ENCODE peak calls at places on chromosomes 7 and 10, in ten cellular contexts. Q is transverse colon, H is cardiac fibroblast, F is cardiac muscle cell, S is colonic mucosa, G is astrocyte of the spinal cord, P is ovary, L is tibial artery, D is heart right ventricle, M is SJSA1. C is an unnamed sample.

GRCh38 chr7:105296491-105296890 is 92.2 kb downstream of the SRPK2 start:
- DNase-seq in Q (no peak), H (peak), F (no peak), S (no peak), G (no peak), P (no peak), L (no peak), D (no peak), M (no peak), C (no peak)

GRCh38 chr7:92875719-92876118 is 39.3 kb upstream of the CDK6 start:
- DNase-seq in Q (no peak), H (peak), F (no peak), S (no peak), G (peak), P (no peak), L (no peak), D (no peak), M (no peak), C (peak)

GRCh38 chr10:127524229-127524628 is 24.9 kb upstream of the NPS start:
- DNase-seq in Q (no peak), H (no peak), F (no peak), S (no peak), G (no peak), P (no peak), L (no peak), D (no peak), M (no peak), C (no peak)

GRCh38 chr7:117837841-117838240 is 35.4 kb downstream of the CTTNBP2 start:
- DNase-seq in Q (no peak), H (no peak), F (no peak), S (no peak), G (no peak), P (no peak), L (no peak), D (no peak), M (no peak), C (no peak)

GRCh38 chr10:48751730-48752129 is 67.1 kb downstream of the WDFY4 start:
- DNase-seq in Q (no peak), H (no peak), F (no peak), S (no peak), G (no peak), P (no peak), L (no peak), D (no peak), M (no peak), C (no peak)

GRCh38 chr10:50540069-50540825 is 83.5 kb downstream of the SGMS1 start:
- DNase-seq in Q (no peak), H (peak), F (no peak), S (no peak), G (no peak), P (no peak), L (no peak), D (no peak), M (no peak), C (no peak)

GRCh38 chr10:83606275-83606674 is 533.0 kb upstream of the GHITM start:
- DNase-seq in Q (no peak), H (no peak), F (peak), S (no peak), G (peak), P (no peak), L (no peak), D (no peak), M (no peak), C (no peak)

GRCh38 chr10:129914153-129914855 is 49.8 kb downstream of the EBF3 start:
- DNase-seq in Q (no peak), H (no peak), F (no peak), S (no peak), G (no peak), P (no peak), L (no peak), D (no peak), M (no peak), C (no peak)

GRCh38 chr10:86205761-86206145 is 160.8 kb downstream of the GRID1 start:
- DNase-seq in Q (no peak), H (no peak), F (no peak), S (no peak), G (no peak), P (no peak), L (no peak), D (no peak), M (no peak), C (no peak)

GRCh38 chr10:7412482-7413251 is 1.8 kb upstream of the SFMBT2 start:
- DNase-seq in Q (peak), H (no peak), F (peak), S (peak), G (no peak), P (peak), L (no peak), D (peak), M (no peak), C (no peak)

GRCh38 chr7:111730476-111731300 is 168.4 kb upstream of the IMMP2L start:
- DNase-seq in Q (no peak), H (peak), F (peak), S (no peak), G (no peak), P (no peak), L (no peak), D (no peak), M (peak), C (no peak)

GRCh38 chr10:62433181-62433692 is 59.1 kb downstream of the ZNF365 start:
- DNase-seq in Q (no peak), H (peak), F (no peak), S (no peak), G (peak), P (peak), L (peak), D (peak), M (peak), C (peak)

GRCh38 chr10:7471720-7472367 is 61.0 kb upstream of the SFMBT2 start:
- DNase-seq in Q (peak), H (no peak), F (no peak), S (peak), G (no peak), P (no peak), L (no peak), D (no peak), M (no peak), C (no peak)

GRCh38 chr7:137539111-137539715 is 195.7 kb upstream of the PTN start:
- DNase-seq in Q (no peak), H (peak), F (no peak), S (no peak), G (peak), P (no peak), L (no peak), D (no peak), M (peak), C (no peak)

GRCh38 chr7:99579956-99580777 is 17.9 kb upstream of the TMEM225B start:
- DNase-seq in Q (peak), H (peak), F (peak), S (peak), G (peak), P (peak), L (no peak), D (peak), M (peak), C (peak)

GRCh38 chr10:127832456-127832855 is 60.3 kb downstream of the CLRN3 start:
- DNase-seq in Q (no peak), H (no peak), F (no peak), S (no peak), G (no peak), P (peak), L (no peak), D (no peak), M (no peak), C (no peak)

GRCh38 chr10:95413608-95414007 is 122.8 kb upstream of the PDLIM1 start:
- DNase-seq in Q (no peak), H (no peak), F (no peak), S (no peak), G (no peak), P (no peak), L (no peak), D (peak), M (no peak), C (no peak)

GRCh38 chr10:102132193-102132562 is 662 bp upstream of the PPRC1 start:
- DNase-seq in Q (no peak), H (no peak), F (no peak), S (no peak), G (no peak), P (no peak), L (no peak), D (no peak), M (no peak), C (no peak)
- H3K4me3 ChIP-seq in Q (no peak), H (no peak), F (peak), S (peak), G (peak), P (peak), L (peak), D (peak), M (peak), C (peak)

DNA sequence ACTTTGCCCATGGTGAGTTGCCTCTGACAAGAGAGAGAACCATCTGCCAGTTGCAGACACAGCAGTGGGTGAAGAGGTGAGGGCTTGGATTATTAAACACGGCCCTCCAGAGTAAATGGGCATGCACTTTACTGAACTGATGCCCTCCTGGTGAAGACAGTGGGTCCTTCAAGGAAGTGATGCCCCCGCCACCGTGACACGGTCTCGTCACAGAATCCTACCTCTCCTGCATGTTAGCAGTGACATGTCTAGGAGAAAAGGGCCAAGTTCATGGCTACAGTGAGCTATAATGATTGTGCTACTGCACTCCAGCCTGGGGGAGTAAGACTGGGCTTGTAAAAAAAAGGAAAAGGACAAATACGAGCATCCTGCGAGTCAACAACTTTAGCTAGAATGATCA is 2.4 kb downstream of the BNIP3 start:
- DNase-seq in Q (no peak), H (no peak), F (no peak), S (no peak), G (no peak), P (no peak), L (no peak), D (no peak), M (no peak), C (peak)
- H3K4me3 ChIP-seq in Q (no peak), H (peak), F (peak), S (peak), G (peak), P (peak), L (no peak), D (peak), M (peak), C (peak)

GRCh38 chr10:29740981-29741545 is 106.3 kb upstream of the SVIL start:
- DNase-seq in Q (no peak), H (no peak), F (peak), S (no peak), G (peak), P (peak), L (no peak), D (no peak), M (no peak), C (no peak)
- H3K4me3 ChIP-seq in Q (no peak), H (no peak), F (no peak), S (no peak), G (no peak), P (no peak), L (no peak), D (no peak), M (no peak), C (no peak)

DNA sequence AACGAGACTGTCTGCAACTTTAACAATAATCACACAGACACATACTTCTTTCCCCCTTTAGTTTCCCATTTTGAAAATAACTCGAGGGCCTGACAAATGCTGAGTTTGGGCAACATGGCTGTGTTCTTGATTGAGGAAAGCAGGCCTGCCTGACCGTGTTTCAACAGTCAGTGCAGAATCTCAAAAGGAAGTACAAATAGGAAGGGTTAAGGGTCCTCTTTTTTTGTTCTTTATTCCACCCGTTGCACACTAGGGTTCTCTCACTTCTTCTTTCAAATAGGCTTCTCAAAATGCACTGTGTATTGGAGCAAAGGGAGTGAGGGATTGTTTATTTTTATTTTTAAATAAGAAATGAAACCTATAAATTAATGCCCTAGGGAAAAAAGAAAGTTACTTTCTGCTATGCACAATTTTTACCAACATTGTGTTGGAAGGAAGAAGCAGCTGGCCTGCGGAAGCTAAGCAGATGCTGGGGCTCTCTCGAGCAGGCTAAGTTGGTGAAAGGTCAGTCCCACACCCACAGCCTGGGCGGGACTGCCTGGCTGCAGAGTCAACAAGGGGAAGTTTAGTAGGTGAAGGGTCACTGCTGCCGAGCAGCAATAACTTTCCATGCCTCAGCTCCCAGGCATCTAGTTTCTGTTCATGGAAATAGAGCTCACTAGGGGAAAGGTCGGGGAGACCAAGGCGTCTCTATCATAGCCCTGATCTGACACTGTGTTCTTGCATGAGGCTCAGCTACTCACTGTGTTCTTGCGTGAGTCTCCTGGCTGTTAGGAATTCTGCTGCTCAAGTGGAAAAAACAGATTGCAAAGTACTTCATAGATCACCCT is 12.2 kb upstream of the PDK4 start:
- DNase-seq in Q (peak), H (peak), F (peak), S (peak), G (peak), P (peak), L (peak), D (peak), M (peak), C (peak)
- H3K4me3 ChIP-seq in Q (no peak), H (no peak), F (no peak), S (no peak), G (peak), P (peak), L (no peak), D (peak), M (no peak), C (peak)

GRCh38 chr7:132897093-132897492 is 184.8 kb downstream of the CHCHD3 start:
- DNase-seq in Q (no peak), H (no peak), F (no peak), S (no peak), G (no peak), P (no peak), L (no peak), D (no peak), M (no peak), C (no peak)

GRCh38 chr7:132895231-132895630 is 186.7 kb downstream of the CHCHD3 start:
- DNase-seq in Q (no peak), H (no peak), F (no peak), S (no peak), G (no peak), P (no peak), L (no peak), D (no peak), M (no peak), C (no peak)

GRCh38 chr7:132904209-132904608 is 177.7 kb downstream of the CHCHD3 start:
- DNase-seq in Q (no peak), H (no peak), F (no peak), S (no peak), G (no peak), P (no peak), L (no peak), D (no peak), M (no peak), C (no peak)

GRCh38 chr7:132901241-132901640 is 180.6 kb downstream of the CHCHD3 start:
- DNase-seq in Q (no peak), H (no peak), F (no peak), S (no peak), G (no peak), P (no peak), L (no peak), D (no peak), M (no peak), C (no peak)

DNA sequence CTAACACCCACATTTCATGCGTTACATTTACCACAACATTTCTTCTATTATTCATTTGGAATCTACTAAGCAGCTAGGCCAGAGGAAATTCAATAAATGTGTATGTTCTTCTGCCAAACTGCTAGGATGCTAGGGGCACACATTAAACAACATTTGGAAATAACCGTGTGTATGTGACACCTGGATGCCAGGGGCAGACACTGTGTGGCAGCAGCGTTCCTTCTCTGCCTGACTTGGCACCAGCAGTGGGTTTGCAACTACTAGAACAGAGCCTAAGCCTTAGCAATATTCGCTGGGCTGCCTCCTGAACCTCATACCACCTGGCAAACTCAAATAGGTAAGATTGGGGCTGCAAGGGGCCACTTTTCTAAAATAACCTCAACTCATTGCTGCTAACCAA is 182.1 kb downstream of the CHCHD3 start:
- DNase-seq in Q (no peak), H (no peak), F (no peak), S (no peak), G (no peak), P (no peak), L (no peak), D (no peak), M (no peak), C (no peak)
- H3K4me3 ChIP-seq in Q (no peak), H (no peak), F (no peak), S (no peak), G (no peak), P (no peak), L (no peak), D (no peak), M (no peak), C (no peak)